ENCODE peak calls at places on chromosomes 11 and 22, in eight cellular contexts. W, Y, N, G, V, U, O and J are unnamed samples.

GRCh38 chr22:20076627-20077172 is 3.3 kb upstream of the DGCR8 start:
- DNase-seq in W (no peak), N (no peak), G (no peak), O (no peak), Y (no peak), U (no peak), V (no peak), J (no peak)

GRCh38 chr11:67504023-67504949 is 877 bp downstream of the PITPNM1 start:
- DNase-seq in Y (no peak), N (no peak), W (peak), U (peak), G (no peak), V (peak), O (no peak), J (no peak)

GRCh38 chr22:44259366-44260215 is 53.2 kb downstream of the SHISAL1 start:
- DNase-seq in O (no peak), V (no peak), G (no peak), W (no peak), N (no peak), U (peak), Y (no peak), J (no peak)

GRCh38 chr11:64987998-64988854 is 8.5 kb downstream of the BATF2 start:
- DNase-seq in Y (no peak), G (no peak), O (no peak), N (no peak), U (no peak), W (no peak), V (no peak), J (no peak)

GRCh38 chr22:37801946-37802309 is 5.8 kb upstream of the GCAT start:
- DNase-seq in V (no peak), G (no peak), O (peak), U (no peak), N (no peak), W (no peak), Y (no peak), J (no peak)

GRCh38 chr11:24298126-24298525 is 198.7 kb upstream of the LUZP2 start:
- DNase-seq in G (no peak), N (no peak), O (no peak), W (no peak), Y (no peak), U (no peak), V (no peak), J (no peak)

GRCh38 chr11:92707173-92707619 is 262.3 kb upstream of the MTNR1B start:
- DNase-seq in Y (no peak), W (no peak), U (no peak), N (no peak), V (no peak), G (peak), O (no peak), J (no peak)

GRCh38 chr11:111452146-111452545 is 60.0 kb downstream of the BTG4 start:
- DNase-seq in O (no peak), N (no peak), W (no peak), G (no peak), Y (no peak), V (no peak), U (no peak), J (no peak)

GRCh38 chr11:33706546-33706945 is 5.9 kb upstream of the C11orf91 start:
- DNase-seq in O (no peak), W (no peak), Y (no peak), N (no peak), G (no peak), V (no peak), U (no peak), J (no peak)

GRCh38 chr11:122656631-122657101 is 1.1 kb downstream of the UBASH3B start:
- DNase-seq in N (peak), U (peak), W (peak), O (peak), V (peak), G (no peak), Y (no peak), J (peak)

GRCh38 chr11:114440121-114440860 is 1.0 kb downstream of the REXO2 start:
- DNase-seq in N (no peak), W (no peak), G (no peak), V (no peak), Y (no peak), O (no peak), U (no peak), J (peak)

GRCh38 chr11:10225553-10225952 is 68.5 kb downstream of the SBF2 start:
- DNase-seq in G (no peak), O (no peak), Y (no peak), N (no peak), U (no peak), W (no peak), V (no peak), J (no peak)

GRCh38 chr11:1760351-1761109 is 3.2 kb downstream of the CTSD start:
- DNase-seq in Y (no peak), G (no peak), W (no peak), U (peak), V (no peak), N (no peak), O (no peak), J (no peak)

GRCh38 chr11:118930152-118930712 is 4.5 kb upstream of the BCL9L start:
- DNase-seq in W (peak), V (peak), N (peak), O (peak), G (peak), Y (no peak), U (peak), J (peak)

GRCh38 chr11:116665523-116665922 is 107.3 kb downstream of the BUD13 start:
- DNase-seq in U (no peak), Y (no peak), O (no peak), V (no peak), G (no peak), N (no peak), W (no peak), J (no peak)

GRCh38 chr22:48710410-48710809 is 1117.3 kb downstream of the BRD1 start:
- DNase-seq in G (no peak), V (no peak), W (no peak), O (no peak), Y (no peak), N (no peak), U (no peak), J (no peak)